ENCODE peak calls at places on chromosomes 1 and 21, in four cellular contexts. O is retina, P is left cardiac atrium, T is progenitor cell of endocrine pancreas. R is an unnamed sample.

GRCh38 chr1:1597275-1597930 is 2.5 kb downstream of the FNDC10 start:
- DNase-seq in O (peak; percentile 25), P (no peak), T (no peak), R (no peak)

GRCh38 chr1:212667223-212668139 is 32.2 kb downstream of the BATF3 start:
- DNase-seq in O (peak; percentile 46), P (peak; percentile 53), T (no peak), R (no peak)

GRCh38 chr1:204072951-204073836 is at the start of gene SOX13:
- DNase-seq in O (peak; percentile 91), P (peak; percentile 87), T (peak; percentile 65), R (peak; percentile 94)

GRCh38 chr1:175885247-175885646 is 141.9 kb upstream of the TNR start:
- DNase-seq in O (no peak), P (no peak), T (no peak), R (no peak)

GRCh38 chr1:21335750-21336168 is 45.5 kb upstream of the ECE1 start:
- DNase-seq in O (no peak), P (no peak), T (no peak), R (no peak)

GRCh38 chr1:67214420-67215174 is 48.3 kb downstream of the IL23R start:
- DNase-seq in O (no peak), P (no peak), T (no peak), R (no peak)

GRCh38 chr21:32698971-32699693 is 28.7 kb downstream of the SYNJ1 start:
- DNase-seq in O (no peak), P (peak; percentile 27), T (no peak), R (no peak)

GRCh38 chr1:173024543-173024942 is 26.2 kb downstream of the TNFSF18 start:
- DNase-seq in O (peak; percentile 9), P (no peak), T (no peak), R (no peak)

GRCh38 chr1:179550753-179551682 is 24.7 kb downstream of the NPHS2 start:
- DNase-seq in O (no peak), P (no peak), T (no peak), R (no peak)

GRCh38 chr1:111818081-111818480 is 62.4 kb downstream of the DDX20 start:
- DNase-seq in O (no peak), P (no peak), T (no peak), R (no peak)

GRCh38 chr1:93635614-93636543 is 45.8 kb downstream of the BCAR3 start:
- DNase-seq in O (peak; percentile 84), P (no peak), T (no peak), R (no peak)

GRCh38 chr1:202862672-202863560 is 26.0 kb downstream of the RABIF start:
- DNase-seq in O (no peak), P (no peak), T (no peak), R (no peak)

GRCh38 chr1:72516826-72517225 is 234.5 kb upstream of the NEGR1 start:
- DNase-seq in O (no peak), P (no peak), T (no peak), R (no peak)

GRCh38 chr1:226548281-226549093 is at the start of gene STUM:
- DNase-seq in O (peak; percentile 61), P (peak; percentile 44), T (peak; percentile 27), R (no peak)

GRCh38 chr1:174000274-174000852 is 21.8 kb downstream of the RC3H1 start:
- DNase-seq in O (no peak), P (no peak), T (no peak), R (no peak)

GRCh38 chr1:14687147-14687546 is 88.7 kb downstream of the KAZN start:
- DNase-seq in O (no peak), P (no peak), T (no peak), R (no peak)

GRCh38 chr1:118335372-118335771 is 150.3 kb upstream of the SPAG17 start:
- DNase-seq in O (no peak), P (no peak), T (no peak), R (no peak)

GRCh38 chr21:27519357-27519756 is 552.5 kb upstream of the ADAMTS5 start:
- DNase-seq in O (no peak), P (no peak), T (no peak), R (no peak)

GRCh38 chr1:81801032-81801833 is 499 bp downstream of the ADGRL2 start:
- DNase-seq in O (peak; percentile 96), P (peak; percentile 78), T (peak; percentile 53), R (peak; percentile 86)

GRCh38 chr1:208235356-208235982 is 8.7 kb downstream of the PLXNA2 start:
- DNase-seq in O (no peak), P (no peak), T (no peak), R (no peak)

GRCh38 chr1:101741910-101742309 is 254.8 kb downstream of the OLFM3 start:
- DNase-seq in O (no peak), P (no peak), T (no peak), R (no peak)

GRCh38 chr1:119676571-119677206 is 28.6 kb upstream of the ZNF697 start:
- DNase-seq in O (no peak), P (peak; percentile 36), T (no peak), R (peak; percentile 49)